ENCODE peak calls at places on chromosomes 12 and 14, in five cellular contexts. T, A, S, F and H are unnamed samples.

GRCh38 chr12:72011374-72011773 is 72.7 kb downstream of the TPH2 start:
- DNase-seq in T (no peak), A (no peak), S (no peak), F (no peak), H (no peak)

GRCh38 chr12:17928708-17929366 is 161.2 kb downstream of the RERGL start:
- DNase-seq in T (no peak), A (no peak), S (no peak), F (peak; percentile 31), H (no peak)

GRCh38 chr14:102215071-102215470 is 75.4 kb downstream of the WDR20 start:
- DNase-seq in T (peak; percentile 38), A (no peak), S (no peak), F (peak; percentile 92), H (peak; percentile 19)

GRCh38 chr12:124675881-124676688 is 108.7 kb upstream of the NCOR2 start:
- DNase-seq in T (no peak), A (no peak), S (peak; percentile 28), F (peak; percentile 67), H (no peak)

GRCh38 chr12:13339091-13339490 is 142.6 kb downstream of the EMP1 start:
- DNase-seq in T (no peak), A (no peak), S (no peak), F (no peak), H (no peak)

GRCh38 chr12:62414180-62414579 is 52.4 kb upstream of the MON2 start:
- DNase-seq in T (no peak), A (no peak), S (no peak), F (no peak), H (no peak)

GRCh38 chr12:89370850-89371249 is 18.5 kb upstream of the DUSP6 start:
- DNase-seq in T (no peak), A (no peak), S (no peak), F (peak; percentile 47), H (no peak)

GRCh38 chr12:124428136-124428791 is 133.4 kb downstream of the RFLNA start:
- DNase-seq in T (no peak), A (no peak), S (peak; percentile 59), F (peak; percentile 70), H (no peak)

GRCh38 chr14:95265106-95266094 is 54.3 kb downstream of the CLMN start:
- DNase-seq in T (no peak), A (no peak), S (peak; percentile 87), F (peak; percentile 34), H (no peak)

GRCh38 chr12:4164591-4165558 is 108.7 kb upstream of the CCND2 start:
- DNase-seq in T (peak; percentile 66), A (peak; percentile 21), S (no peak), F (peak; percentile 46), H (no peak)

GRCh38 chr14:24430682-24431568 is 1.2 kb downstream of the KHNYN start:
- DNase-seq in T (peak; percentile 67), A (peak; percentile 25), S (no peak), F (no peak), H (peak; percentile 54)

GRCh38 chr14:68247281-68247680 is 427.7 kb downstream of the RAD51B start:
- DNase-seq in T (no peak), A (no peak), S (no peak), F (no peak), H (no peak)

GRCh38 chr12:15035185-15035584 is 62.3 kb downstream of the PDE6H start:
- DNase-seq in T (no peak), A (no peak), S (no peak), F (no peak), H (no peak)

GRCh38 chr14:106842687-106843086 is 1316.3 kb downstream of the TMEM121 start:
- DNase-seq in T (no peak), A (no peak), S (peak; percentile 61), F (no peak), H (no peak)

GRCh38 chr12:60020068-60020467 is 424.2 kb downstream of the SLC16A7 start:
- DNase-seq in T (no peak), A (no peak), S (no peak), F (no peak), H (no peak)

GRCh38 chr14:82667501-82667900 is 1133.8 kb upstream of the SEL1L start:
- DNase-seq in T (no peak), A (no peak), S (no peak), F (no peak), H (no peak)

GRCh38 chr12:106309671-106310313 is 7.3 kb downstream of the TCP11L2 start:
- DNase-seq in T (no peak), A (no peak), S (no peak), F (no peak), H (no peak)